ENCODE peak calls at places on chromosome X, in five cellular contexts. E, B, V, J and G are unnamed samples.

GRCh38 chrX:145923376-145923775 is 105.7 kb downstream of the SLITRK2 start:
- DNase-seq in E (no peak), B (no peak), V (no peak), J (no peak), G (no peak)

GRCh38 chrX:47179221-47179927 is 14.3 kb upstream of the UBA1 start:
- DNase-seq in E (peak), B (no peak), V (no peak), J (peak), G (no peak)

GRCh38 chrX:68112321-68112720 is 321.0 kb downstream of the OPHN1 start:
- DNase-seq in E (no peak), B (no peak), V (no peak), J (no peak), G (no peak)

GRCh38 chrX:119622356-119623232 is 16.4 kb upstream of the NKRF start:
- DNase-seq in E (peak), B (no peak), V (no peak), J (peak), G (no peak)

GRCh38 chrX:47991263-47992092 is 12.3 kb downstream of the ZNF182 start:
- DNase-seq in E (peak), B (no peak), V (no peak), J (no peak), G (peak)

GRCh38 chrX:106007815-106008214 is 30.7 kb downstream of the SERPINA7 start:
- DNase-seq in E (no peak), B (no peak), V (no peak), J (no peak), G (no peak)

GRCh38 chrX:46735625-46736024 is 23.3 kb downstream of the SLC9A7 start:
- DNase-seq in E (no peak), B (no peak), V (no peak), J (no peak), G (no peak)

GRCh38 chrX:9681422-9681821 is 84.2 kb downstream of the GPR143 start:
- DNase-seq in E (peak), B (no peak), V (no peak), J (no peak), G (no peak)

GRCh38 chrX:81121513-81122363 is 80.0 kb downstream of the HMGN5 start:
- DNase-seq in E (peak), B (peak), V (peak), J (peak), G (peak)

GRCh38 chrX:19514791-19515614 is at the start of gene MAP3K15:
- DNase-seq in E (peak), B (no peak), V (no peak), J (no peak), G (no peak)

GRCh38 chrX:19571708-19572107 is 56.4 kb upstream of the MAP3K15 start:
- DNase-seq in E (no peak), B (no peak), V (no peak), J (no peak), G (no peak)

GRCh38 chrX:122188751-122189150 is 995.3 kb upstream of the GRIA3 start:
- DNase-seq in E (peak), B (no peak), V (no peak), J (no peak), G (no peak)

GRCh38 chrX:69014200-69014599 is 151.1 kb downstream of the PJA1 start:
- DNase-seq in E (peak), B (no peak), V (no peak), J (no peak), G (no peak)

GRCh38 chrX:46647251-46647650 is 73.7 kb downstream of the CHST7 start:
- DNase-seq in E (no peak), B (no peak), V (no peak), J (no peak), G (no peak)

GRCh38 chrX:15336023-15336413 is 695 bp upstream of the PIGA start:
- DNase-seq in E (peak), B (no peak), V (peak), J (no peak), G (peak)

GRCh38 chrX:107714196-107714811 is 61.3 kb downstream of the TSC22D3 start:
- DNase-seq in E (peak), B (no peak), V (no peak), J (no peak), G (no peak)

GRCh38 chrX:21926527-21927278 is 13.8 kb upstream of the SMS start:
- DNase-seq in E (peak), B (no peak), V (no peak), J (no peak), G (peak)

GRCh38 chrX:53340852-53341645 is 59.7 kb upstream of the IQSEC2 start:
- DNase-seq in E (no peak), B (no peak), V (no peak), J (no peak), G (no peak)

GRCh38 chrX:132181364-132181763 is 37.9 kb downstream of the RAP2C start:
- DNase-seq in E (no peak), B (no peak), V (no peak), J (no peak), G (no peak)

GRCh38 chrX:38803609-38804480 is 2.6 kb downstream of the MID1IP1 start:
- DNase-seq in E (peak), B (peak), V (peak), J (peak), G (peak)

GRCh38 chrX:154372612-154373022 is 1.8 kb downstream of the FLNA start:
- DNase-seq in E (no peak), B (no peak), V (no peak), J (no peak), G (peak)

GRCh38 chrX:115067812-115068211 is 50.4 kb upstream of the IL13RA2 start:
- DNase-seq in E (peak), B (no peak), V (no peak), J (no peak), G (no peak)

GRCh38 chrX:38871129-38872029 is 70.1 kb downstream of the MID1IP1 start:
- DNase-seq in E (no peak), B (no peak), V (no peak), J (no peak), G (no peak)

GRCh38 chrX:48470833-48471118 is 716 bp upstream of the SLC38A5 start:
- DNase-seq in E (no peak), B (no peak), V (no peak), J (no peak), G (no peak)

GRCh38 chrX:105694839-105695238 is 127.5 kb upstream of the NRK start:
- DNase-seq in E (no peak), B (no peak), V (no peak), J (no peak), G (no peak)

GRCh38 chrX:54043696-54044125 is 562 bp downstream of the PHF8 start:
- DNase-seq in E (peak), B (no peak), V (peak), J (peak), G (peak)

GRCh38 chrX:120604359-120604782 is 470 bp downstream of the MCTS1 start:
- DNase-seq in E (peak), B (no peak), V (peak), J (peak), G (peak)

GRCh38 chrX:101550825-101551767 is 749 bp downstream of the ARMCX1 start:
- DNase-seq in E (peak), B (peak), V (no peak), J (peak), G (no peak)

GRCh38 chrX:112849010-112849409 is 8.4 kb upstream of the AMOT start:
- DNase-seq in E (peak), B (no peak), V (no peak), J (peak), G (peak)

GRCh38 chrX:115679460-115679859 is 118.5 kb downstream of the PLS3 start:
- DNase-seq in E (peak), B (no peak), V (no peak), J (no peak), G (peak)

GRCh38 chrX:81414630-81415029 is 212.7 kb downstream of the SH3BGRL start:
- DNase-seq in E (peak), B (no peak), V (no peak), J (no peak), G (peak)

GRCh38 chrX:2692221-2693122 is 1.4 kb downstream of the CD99 start:
- DNase-seq in E (peak), B (no peak), V (no peak), J (peak), G (peak)

GRCh38 chrX:108217877-108218276 is 126.3 kb downstream of the ATG4A start:
- DNase-seq in E (no peak), B (no peak), V (no peak), J (peak), G (no peak)

GRCh38 chrX:121641560-121641959 is 594.1 kb downstream of the GLUD2 start:
- DNase-seq in E (peak), B (no peak), V (no peak), J (no peak), G (no peak)

GRCh38 chrX:154542723-154543424 is 3.8 kb downstream of the G6PD start:
- DNase-seq in E (no peak), B (no peak), V (no peak), J (peak), G (no peak)

GRCh38 chrX:10722804-10723364 is 102.5 kb upstream of the MID1 start:
- DNase-seq in E (peak), B (peak), V (peak), J (peak), G (peak)

GRCh38 chrX:31209005-31209612 is 137.3 kb upstream of the FTHL17 start:
- DNase-seq in E (no peak), B (no peak), V (no peak), J (no peak), G (no peak)

GRCh38 chrX:24100713-24101112 is 46.0 kb downstream of the EIF2S3 start:
- DNase-seq in E (peak), B (no peak), V (no peak), J (no peak), G (no peak)

GRCh38 chrX:46140272-46140671 is 404.9 kb downstream of the ZNF674 start:
- DNase-seq in E (peak), B (no peak), V (no peak), J (no peak), G (no peak)

GRCh38 chrX:7925867-7926472 is 1.2 kb downstream of the PNPLA4 start:
- DNase-seq in E (peak), B (peak), V (peak), J (peak), G (peak)